ENCODE peak calls at places on chromosome 14, in eight cellular contexts. Q is head of caudate nucleus; C is nucleus accumbens; W is DMS79 treated with DMSO at 0.1 percent for 48 hours; M is CD8-positive, alpha-beta memory T cell; G is body of pancreas; U is NCI-H446 treated with DMSO at 0.1 percent for 48 hours; S is iPS DF 19.7. P is an unnamed sample.

GRCh38 chr14:104080557-104081492 is 4.7 kb upstream of the ASPG start:
- DNase-seq in Q (no peak), C (no peak), W (no peak), M (no peak), G (no peak), U (no peak), S (no peak), P (no peak)

GRCh38 chr14:79056879-79057278 is 886.7 kb downstream of the NRXN3 start:
- DNase-seq in Q (no peak), C (no peak), W (no peak), M (no peak), G (no peak), U (no peak), S (no peak), P (no peak)

GRCh38 chr14:65465584-65465983 is 53.1 kb downstream of the FUT8 start:
- DNase-seq in Q (no peak), C (no peak), W (no peak), M (no peak), G (no peak), U (no peak), S (no peak), P (no peak)

GRCh38 chr14:63483315-63483714 is 59.9 kb downstream of the PPP2R5E start:
- DNase-seq in Q (no peak), C (no peak), W (no peak), M (no peak), G (no peak), U (no peak), S (no peak), P (no peak)

GRCh38 chr14:105069887-105070759 is 4.9 kb upstream of the GPR132 start:
- DNase-seq in Q (no peak), C (no peak), W (no peak), M (no peak), G (peak), U (no peak), S (no peak), P (no peak)

GRCh38 chr14:102363182-102363952 is 626 bp downstream of the TECPR2 start:
- DNase-seq in Q (peak), C (peak), W (peak), M (peak), G (peak), U (no peak), S (no peak), P (peak)

GRCh38 chr14:65255583-65256443 is 153.5 kb upstream of the MAX start:
- DNase-seq in Q (peak), C (no peak), W (peak), M (no peak), G (peak), U (no peak), S (peak), P (peak)

GRCh38 chr14:35932659-35933159 is 106.6 kb downstream of the BRMS1L start:
- DNase-seq in Q (no peak), C (no peak), W (no peak), M (no peak), G (no peak), U (no peak), S (no peak), P (no peak)

GRCh38 chr14:104092931-104093365 is 7.4 kb downstream of the ASPG start:
- DNase-seq in Q (no peak), C (no peak), W (no peak), M (no peak), G (no peak), U (no peak), S (no peak), P (no peak)

GRCh38 chr14:101246894-101247853 is 314.1 kb upstream of the DIO3 start:
- DNase-seq in Q (peak), C (no peak), W (no peak), M (no peak), G (no peak), U (no peak), S (no peak), P (no peak)

GRCh38 chr14:54105898-54106297 is 149.3 kb upstream of the BMP4 start:
- DNase-seq in Q (no peak), C (no peak), W (no peak), M (no peak), G (no peak), U (no peak), S (no peak), P (peak)

GRCh38 chr14:60101801-60102200 is 10.1 kb downstream of the PCNX4 start:
- DNase-seq in Q (no peak), C (no peak), W (no peak), M (no peak), G (no peak), U (no peak), S (no peak), P (no peak)

GRCh38 chr14:95833429-95833828 is 43.2 kb upstream of the TUNAR start:
- DNase-seq in Q (peak), C (no peak), W (no peak), M (no peak), G (no peak), U (no peak), S (no peak), P (no peak)

GRCh38 chr14:36856095-36856878 is 194.6 kb downstream of the PAX9 start:
- DNase-seq in Q (no peak), C (no peak), W (no peak), M (no peak), G (no peak), U (no peak), S (no peak), P (no peak)

GRCh38 chr14:61671086-61671485 is 24.2 kb upstream of the HIF1A start:
- DNase-seq in Q (no peak), C (no peak), W (no peak), M (no peak), G (no peak), U (no peak), S (no peak), P (no peak)

GRCh38 chr14:92546347-92547053 is 32.9 kb downstream of the RIN3 start:
- DNase-seq in Q (no peak), C (no peak), W (no peak), M (no peak), G (no peak), U (no peak), S (no peak), P (no peak)

GRCh38 chr14:94775082-94775874 is 5.4 kb upstream of the GSC start:
- DNase-seq in Q (no peak), C (no peak), W (no peak), M (no peak), G (no peak), U (no peak), S (no peak), P (no peak)

GRCh38 chr14:85317491-85318021 is 212.4 kb upstream of the FLRT2 start:
- DNase-seq in Q (no peak), C (no peak), W (no peak), M (no peak), G (no peak), U (no peak), S (no peak), P (no peak)

GRCh38 chr14:104108570-104109060 is 23.1 kb downstream of the ASPG start:
- DNase-seq in Q (no peak), C (no peak), W (no peak), M (no peak), G (no peak), U (no peak), S (no peak), P (no peak)

GRCh38 chr14:35159742-35160409 is 37.5 kb downstream of the PRORP start:
- DNase-seq in Q (no peak), C (no peak), W (no peak), M (no peak), G (no peak), U (no peak), S (no peak), P (no peak)

GRCh38 chr14:102323102-102323501 is 3.6 kb downstream of the ZNF839 start:
- DNase-seq in Q (peak), C (peak), W (no peak), M (no peak), G (peak), U (peak), S (no peak), P (peak)

GRCh38 chr14:81392976-81393643 is 7.0 kb downstream of the STON2 start:
- DNase-seq in Q (no peak), C (no peak), W (no peak), M (no peak), G (no peak), U (no peak), S (no peak), P (no peak)

GRCh38 chr14:96588410-96589249 is 86.4 kb downstream of the PAPOLA start:
- DNase-seq in Q (no peak), C (no peak), W (no peak), M (no peak), G (no peak), U (no peak), S (no peak), P (no peak)

GRCh38 chr14:75539562-75540478 is 17.6 kb downstream of the BATF start:
- DNase-seq in Q (no peak), C (no peak), W (no peak), M (peak), G (no peak), U (no peak), S (no peak), P (no peak)

GRCh38 chr14:103522649-103523582 is at the start of gene CKB:
- DNase-seq in Q (peak), C (peak), W (peak), M (no peak), G (peak), U (peak), S (no peak), P (peak)

GRCh38 chr14:72416892-72417291 is 477.0 kb downstream of the DPF3 start:
- DNase-seq in Q (no peak), C (no peak), W (no peak), M (no peak), G (peak), U (no peak), S (no peak), P (no peak)

GRCh38 chr14:68369289-68369925 is 423.5 kb downstream of the ZFP36L1 start:
- DNase-seq in Q (no peak), C (no peak), W (no peak), M (no peak), G (no peak), U (no peak), S (no peak), P (no peak)

GRCh38 chr14:106790189-106791036 is 1264.0 kb downstream of the TMEM121 start:
- DNase-seq in Q (peak), C (no peak), W (no peak), M (peak), G (peak), U (no peak), S (no peak), P (peak)

GRCh38 chr14:70000601-70001000 is 121.4 kb downstream of the SMOC1 start:
- DNase-seq in Q (no peak), C (no peak), W (no peak), M (no peak), G (no peak), U (no peak), S (no peak), P (no peak)

GRCh38 chr14:100804138-100804537 is 21.8 kb upstream of the MEG3 start:
- DNase-seq in Q (no peak), C (no peak), W (no peak), M (no peak), G (no peak), U (no peak), S (no peak), P (no peak)

GRCh38 chr14:96130854-96131253 is 73.8 kb upstream of the BDKRB2 start:
- DNase-seq in Q (no peak), C (no peak), W (no peak), M (no peak), G (no peak), U (no peak), S (no peak), P (no peak)

GRCh38 chr14:21711360-21711961 is 37.8 kb upstream of the OR4E1 start:
- DNase-seq in Q (no peak), C (no peak), W (peak), M (no peak), G (peak), U (no peak), S (peak), P (no peak)

GRCh38 chr14:71499018-71499417 is 433.2 kb upstream of the RGS6 start:
- DNase-seq in Q (no peak), C (no peak), W (no peak), M (no peak), G (no peak), U (no peak), S (no peak), P (no peak)

GRCh38 chr14:68306934-68307758 is 485.7 kb downstream of the ZFP36L1 start:
- DNase-seq in Q (no peak), C (no peak), W (peak), M (no peak), G (peak), U (no peak), S (no peak), P (peak)

GRCh38 chr14:105013150-105013787 is 7.6 kb downstream of the CDCA4 start:
- DNase-seq in Q (peak), C (no peak), W (peak), M (no peak), G (no peak), U (peak), S (no peak), P (no peak)

GRCh38 chr14:21543426-21544350 is 17.5 kb upstream of the SALL2 start:
- DNase-seq in Q (no peak), C (no peak), W (peak), M (no peak), G (no peak), U (peak), S (no peak), P (no peak)